ENCODE peak calls at places on chromosomes 5 and 9, in seven cellular contexts. One of them, this sample, is unnamed.

GRCh38 chr9:32986971-32987370 is 14.5 kb downstream of the APTX start:
- DNase-seq in H9: no peak
- DNase-seq in NCI-H1930: no peak
- DNase-seq in K562: no peak
- DNase-seq in hippocampal formation: no peak
- DNase-seq in WERI-Rb-1: no peak
- DNase-seq in AG04450: no peak
- DNase-seq in this sample: no peak

GRCh38 chr5:149697001-149697400 is 33.1 kb upstream of the PPARGC1B start:
- DNase-seq in H9: no peak
- DNase-seq in NCI-H1930: no peak
- DNase-seq in K562: no peak
- DNase-seq in hippocampal formation: no peak
- DNase-seq in WERI-Rb-1: no peak
- DNase-seq in AG04450: no peak
- DNase-seq in this sample: no peak

GRCh38 chr9:106146066-106146840 is 451.9 kb downstream of the TMEM38B start:
- DNase-seq in H9: no peak
- DNase-seq in NCI-H1930: no peak
- DNase-seq in K562: no peak
- DNase-seq in hippocampal formation: no peak
- DNase-seq in WERI-Rb-1: no peak
- DNase-seq in AG04450: no peak
- DNase-seq in this sample: no peak

GRCh38 chr9:21974542-21975409 is 19.4 kb downstream of the CDKN2A start:
- DNase-seq in H9: peak
- DNase-seq in NCI-H1930: peak
- DNase-seq in K562: no peak
- DNase-seq in hippocampal formation: no peak
- DNase-seq in WERI-Rb-1: peak
- DNase-seq in AG04450: no peak
- DNase-seq in this sample: peak

GRCh38 chr5:30376848-30377247 is 816.6 kb upstream of the CDH6 start:
- DNase-seq in H9: no peak
- DNase-seq in NCI-H1930: no peak
- DNase-seq in K562: no peak
- DNase-seq in hippocampal formation: no peak
- DNase-seq in WERI-Rb-1: no peak
- DNase-seq in AG04450: no peak
- DNase-seq in this sample: no peak

GRCh38 chr9:34547960-34548603 is 25.3 kb upstream of the ENHO start:
- DNase-seq in H9: peak
- DNase-seq in NCI-H1930: peak
- DNase-seq in K562: peak
- DNase-seq in hippocampal formation: peak
- DNase-seq in WERI-Rb-1: peak
- DNase-seq in AG04450: peak
- DNase-seq in this sample: peak

GRCh38 chr5:13606051-13606450 is 338.4 kb downstream of the DNAH5 start:
- DNase-seq in H9: no peak
- DNase-seq in NCI-H1930: no peak
- DNase-seq in K562: no peak
- DNase-seq in hippocampal formation: no peak
- DNase-seq in WERI-Rb-1: no peak
- DNase-seq in AG04450: no peak
- DNase-seq in this sample: no peak

GRCh38 chr9:76216161-76216649 is 178.0 kb downstream of the RFK start:
- DNase-seq in H9: no peak
- DNase-seq in NCI-H1930: no peak
- DNase-seq in K562: no peak
- DNase-seq in hippocampal formation: no peak
- DNase-seq in WERI-Rb-1: no peak
- DNase-seq in AG04450: peak
- DNase-seq in this sample: no peak

GRCh38 chr5:80705216-80705769 is 50.5 kb upstream of the DHFR start:
- DNase-seq in H9: no peak
- DNase-seq in NCI-H1930: no peak
- DNase-seq in K562: no peak
- DNase-seq in hippocampal formation: no peak
- DNase-seq in WERI-Rb-1: no peak
- DNase-seq in AG04450: no peak
- DNase-seq in this sample: no peak

GRCh38 chr9:125994066-125994943 is 247.1 kb downstream of the PBX3 start:
- DNase-seq in H9: no peak
- DNase-seq in NCI-H1930: no peak
- DNase-seq in K562: no peak
- DNase-seq in hippocampal formation: no peak
- DNase-seq in WERI-Rb-1: no peak
- DNase-seq in AG04450: no peak
- DNase-seq in this sample: peak

GRCh38 chr5:54905942-54906537 is 79.4 kb downstream of the ESM1 start:
- DNase-seq in H9: peak
- DNase-seq in NCI-H1930: no peak
- DNase-seq in K562: peak
- DNase-seq in hippocampal formation: peak
- DNase-seq in WERI-Rb-1: peak
- DNase-seq in AG04450: peak
- DNase-seq in this sample: no peak

GRCh38 chr5:120252839-120253238 is 211.3 kb upstream of the PRR16 start:
- DNase-seq in H9: no peak
- DNase-seq in NCI-H1930: no peak
- DNase-seq in K562: no peak
- DNase-seq in hippocampal formation: no peak
- DNase-seq in WERI-Rb-1: no peak
- DNase-seq in AG04450: peak
- DNase-seq in this sample: no peak

GRCh38 chr5:154459015-154459414 is 13.2 kb downstream of the SAP30L start:
- DNase-seq in H9: no peak
- DNase-seq in NCI-H1930: no peak
- DNase-seq in K562: no peak
- DNase-seq in hippocampal formation: no peak
- DNase-seq in WERI-Rb-1: no peak
- DNase-seq in AG04450: no peak
- DNase-seq in this sample: no peak

GRCh38 chr5:57298985-57299491 is 125.2 kb downstream of the GPBP1 start:
- DNase-seq in H9: peak
- DNase-seq in NCI-H1930: no peak
- DNase-seq in K562: peak
- DNase-seq in hippocampal formation: peak
- DNase-seq in WERI-Rb-1: peak
- DNase-seq in AG04450: peak
- DNase-seq in this sample: no peak

GRCh38 chr9:78296208-78296892 is 575 bp upstream of the PSAT1 start:
- DNase-seq in H9: peak
- DNase-seq in NCI-H1930: no peak
- DNase-seq in K562: no peak
- DNase-seq in hippocampal formation: peak
- DNase-seq in WERI-Rb-1: no peak
- DNase-seq in AG04450: no peak
- DNase-seq in this sample: peak

GRCh38 chr9:93295031-93295430 is 111.1 kb downstream of the WNK2 start:
- DNase-seq in H9: peak
- DNase-seq in NCI-H1930: no peak
- DNase-seq in K562: no peak
- DNase-seq in hippocampal formation: peak
- DNase-seq in WERI-Rb-1: no peak
- DNase-seq in AG04450: no peak
- DNase-seq in this sample: peak

GRCh38 chr9:111819360-111819759 is 24.6 kb upstream of the SHOC1 start:
- DNase-seq in H9: no peak
- DNase-seq in NCI-H1930: no peak
- DNase-seq in K562: no peak
- DNase-seq in hippocampal formation: no peak
- DNase-seq in WERI-Rb-1: no peak
- DNase-seq in AG04450: no peak
- DNase-seq in this sample: no peak

This sample was measured in spleen.